ENCODE peak calls at places on chromosome 20, in ten cellular contexts. Z is H9; I is thyroid gland; X is CD8-positive, alpha-beta memory T cell; F is GM23338; A is adrenal gland; T is DND-41; S is cardiac muscle cell; Y is effector memory CD4-positive, alpha-beta T cell; P is uterus. V is an unnamed sample. For H3K4me1, the result is how much of the 10 kb centered on the place peaks cover.

GRCh38 chr20:36197271-36197670 is 39.0 kb upstream of the AAR2 start:
- DNase-seq in A (no peak), Z (no peak), X (no peak), Y (no peak), I (no peak), S (no peak), T (no peak), P (no peak), F (no peak), V (no peak)

GRCh38 chr20:36614781-36615557 is 9.4 kb downstream of the RAB5IF start:
- DNase-seq in Z (no peak), F (no peak), P (no peak), S (no peak), A (no peak), X (no peak), T (no peak), Y (no peak), I (no peak), V (no peak)

GRCh38 chr20:25669826-25670422 is 26.7 kb downstream of the ZNF337 start:
- DNase-seq in X (no peak), P (no peak), S (peak), I (no peak), T (peak), A (no peak), Y (no peak), Z (peak), F (peak), V (no peak)

GRCh38 chr20:38091447-38092216 is 58.1 kb downstream of the RPRD1B start:
- DNase-seq in Y (no peak), X (no peak), T (no peak), P (no peak), A (no peak), I (no peak), S (no peak), Z (no peak), F (no peak), V (no peak)

GRCh38 chr20:5608448-5609161 is 141.6 kb upstream of the SHLD1 start:
- DNase-seq in S (peak), X (no peak), A (no peak), P (no peak), T (no peak), F (no peak), Y (no peak), I (no peak), Z (no peak), V (peak)

GRCh38 chr20:33554914-33555420 is 65.1 kb downstream of the CBFA2T2 start:
- DNase-seq in I (no peak), Y (peak), T (peak), A (no peak), S (peak), X (peak), P (no peak), Z (no peak), F (peak), V (no peak)

GRCh38 chr20:9573598-9573997 is 59.2 kb downstream of the LAMP5 start:
- DNase-seq in X (no peak), Z (no peak), P (no peak), T (no peak), F (peak), A (no peak), Y (no peak), I (no peak), S (no peak), V (no peak)

GRCh38 chr20:50144362-50144761 is 9.2 kb downstream of the PEDS1 start:
- DNase-seq in T (no peak), Z (no peak), A (no peak), F (no peak), Y (no peak), P (peak), S (peak), X (no peak), I (peak), V (no peak)

GRCh38 chr20:54476336-54476928 is 1.0 kb downstream of the DOK5 start:
- DNase-seq in X (no peak), P (no peak), Y (no peak), F (peak), Z (no peak), I (no peak), S (no peak), T (no peak), A (no peak), V (no peak)

GRCh38 chr20:19701449-19701848 is 56.6 kb upstream of the RIN2 start:
- DNase-seq in A (no peak), P (no peak), T (no peak), Z (no peak), Y (no peak), X (no peak), F (no peak), I (no peak), S (no peak), V (no peak)

GRCh38 chr20:7308163-7308562 is 540.7 kb downstream of the BMP2 start:
- DNase-seq in I (no peak), Y (no peak), P (no peak), A (no peak), T (no peak), F (no peak), Z (no peak), S (no peak), X (no peak), V (no peak)

GRCh38 chr20:58072695-58073671 is 155.5 kb downstream of the ANKRD60 start:
- DNase-seq in F (no peak), S (no peak), P (no peak), A (no peak), T (no peak), Z (no peak), Y (no peak), I (no peak), X (no peak), V (no peak)

GRCh38 chr20:58075980-58076749 is 152.3 kb downstream of the ANKRD60 start:
- DNase-seq in P (peak), X (no peak), Z (no peak), T (no peak), A (no peak), S (peak), Y (no peak), F (no peak), I (no peak), V (peak)

GRCh38 chr20:58077282-58077681 is 151.2 kb downstream of the ANKRD60 start:
- DNase-seq in X (no peak), A (no peak), S (no peak), P (no peak), Z (no peak), I (no peak), Y (no peak), T (no peak), F (no peak), V (no peak)

GRCh38 chr20:58073945-58074920 is 154.2 kb downstream of the ANKRD60 start:
- DNase-seq in I (peak), P (peak), T (no peak), S (peak), Y (no peak), X (no peak), F (no peak), Z (no peak), A (no peak), V (no peak)

GRCh38 chr20:58075565-58075964 is 152.9 kb downstream of the ANKRD60 start:
- DNase-seq in P (no peak), X (no peak), S (no peak), A (no peak), Y (no peak), T (no peak), Z (no peak), I (no peak), F (no peak), V (peak)
- H3K4me1 ChIP-seq in P (under half), X (under half), S (under half), A (under half), Y (under half), T (under half), Z (under half), I (under half), F (under half), V (under half)

DNA sequence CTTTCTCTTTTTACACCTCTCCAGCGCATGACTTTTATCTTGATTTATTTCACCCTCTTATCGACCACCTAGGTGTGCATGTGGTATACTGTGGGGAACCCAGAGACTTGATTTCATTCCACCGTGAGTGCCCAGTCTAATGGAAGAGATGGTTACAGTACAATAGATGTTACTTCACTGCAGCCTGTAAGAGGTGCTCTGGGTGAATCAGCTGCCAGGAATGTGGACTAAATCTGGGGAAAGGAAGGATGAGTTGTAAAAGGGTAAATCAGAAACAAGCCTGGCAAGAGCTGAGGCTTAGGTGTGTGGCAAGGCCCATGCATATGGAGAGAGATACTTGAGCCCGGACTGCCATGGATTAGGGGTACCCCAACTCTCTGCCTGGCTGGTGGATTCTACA is 7.4 kb downstream of the STK35 start:
- DNase-seq in A (no peak), F (no peak), Z (no peak), Y (no peak), X (no peak), P (no peak), I (no peak), S (peak), T (no peak), V (no peak)
- H3K4me1 ChIP-seq in A (half or more), F (under half), Z (under half), Y (under half), X (half or more), P (under half), I (under half), S (under half), T (under half), V (under half)

GRCh38 chr20:17558941-17559304 is 11.0 kb upstream of the DSTN start:
- DNase-seq in Y (no peak), X (no peak), I (no peak), Z (no peak), T (no peak), P (no peak), F (no peak), S (no peak), A (no peak), V (no peak)

GRCh38 chr20:17558154-17558940 is 11.5 kb upstream of the DSTN start:
- DNase-seq in Y (no peak), P (peak), T (no peak), X (no peak), F (peak), A (no peak), S (peak), Z (peak), I (no peak), V (no peak)

GRCh38 chr20:17562804-17563305 is 7.0 kb upstream of the DSTN start:
- DNase-seq in A (no peak), Z (no peak), I (no peak), P (no peak), X (no peak), F (no peak), T (no peak), Y (no peak), S (peak), V (no peak)

GRCh38 chr20:17559338-17559737 is 10.5 kb upstream of the DSTN start:
- DNase-seq in P (no peak), Z (no peak), S (no peak), I (no peak), T (no peak), A (no peak), X (no peak), Y (no peak), F (no peak), V (no peak)

GRCh38 chr20:17560344-17561074 is 9.4 kb upstream of the DSTN start:
- DNase-seq in A (no peak), X (no peak), F (no peak), P (no peak), T (no peak), I (no peak), S (no peak), Y (no peak), Z (no peak), V (no peak)
- H3K4me1 ChIP-seq in A (under half), X (under half), F (under half), P (under half), T (under half), I (under half), S (under half), Y (under half), Z (under half), V (under half)

GRCh38 chr20:63895886-63896135 is 885 bp downstream of the DNAJC5 start:
- DNase-seq in I (no peak), A (no peak), F (no peak), P (no peak), Y (no peak), S (peak), Z (no peak), T (no peak), X (no peak), V (no peak)

GRCh38 chr20:63893999-63894357 is 948 bp upstream of the DNAJC5 start:
- DNase-seq in T (no peak), I (no peak), A (no peak), Y (no peak), Z (no peak), S (no peak), P (no peak), X (no peak), F (no peak), V (no peak)

GRCh38 chr20:63895202-63895885 is 418 bp downstream of the DNAJC5 start:
- DNase-seq in P (no peak), T (no peak), A (peak), F (no peak), X (no peak), Z (no peak), S (no peak), I (no peak), Y (no peak), V (no peak)

GRCh38 chr20:63896136-63896890 is 1.4 kb downstream of the DNAJC5 start:
- DNase-seq in Y (no peak), F (peak), A (peak), Z (no peak), T (peak), P (no peak), X (no peak), S (peak), I (peak), V (no peak)

GRCh38 chr20:63894358-63895201 is at the start of gene DNAJC5:
- DNase-seq in Z (peak), S (peak), P (peak), A (peak), X (peak), T (peak), F (peak), I (peak), Y (peak), V (peak)
- H3K4me1 ChIP-seq in Z (under half), S (under half), P (under half), A (under half), X (under half), T (under half), F (under half), I (under half), Y (under half), V (under half)

GRCh38 chr20:62665826-62666735 is 23.8 kb downstream of the SLCO4A1 start:
- DNase-seq in F (no peak), Y (no peak), A (no peak), S (no peak), I (no peak), X (no peak), Z (no peak), T (no peak), P (no peak), V (no peak)
- H3K4me1 ChIP-seq in F (under half), Y (under half), A (under half), S (under half), I (under half), X (under half), Z (under half), T (under half), P (under half), V (under half)

GRCh38 chr20:47543006-47543431 is 41.3 kb downstream of the NCOA3 start:
- DNase-seq in P (no peak), T (no peak), F (no peak), Z (no peak), S (peak), X (no peak), A (no peak), I (no peak), Y (no peak), V (no peak)
- H3K4me1 ChIP-seq in P (under half), T (under half), F (under half), Z (under half), S (under half), X (under half), A (under half), I (under half), Y (under half), V (under half)